ENCODE peak calls at places on chromosomes 13 and 19, in five cellular contexts. One of them, this sample, is unnamed.

GRCh38 chr13:23889598-23890224 is 511 bp upstream of the MIPEP start:
- DNase-seq in H1: no peak
- DNase-seq in aorta: no peak
- DNase-seq in GM23248: peak
- DNase-seq in mucosa of descending colon: no peak
- DNase-seq in this sample: no peak

GRCh38 chr13:76769238-76769859 is 116.9 kb downstream of the KCTD12 start:
- DNase-seq in mucosa of descending colon: no peak
- DNase-seq in GM23248: no peak
- DNase-seq in aorta: no peak
- DNase-seq in H1: no peak
- DNase-seq in this sample: peak

GRCh38 chr13:61664821-61665705 is 249.4 kb upstream of the PCDH20 start:
- DNase-seq in mucosa of descending colon: no peak
- DNase-seq in GM23248: no peak
- DNase-seq in H1: no peak
- DNase-seq in aorta: no peak
- DNase-seq in this sample: peak

GRCh38 chr13:30735025-30735967 is at the start of gene ALOX5AP:
- DNase-seq in aorta: no peak
- DNase-seq in GM23248: no peak
- DNase-seq in H1: no peak
- DNase-seq in mucosa of descending colon: no peak
- DNase-seq in this sample: no peak

GRCh38 chr19:46924874-46925547 is 64.2 kb downstream of the ARHGAP35 start:
- DNase-seq in GM23248: peak
- DNase-seq in H1: no peak
- DNase-seq in aorta: no peak
- DNase-seq in mucosa of descending colon: peak
- DNase-seq in this sample: no peak

GRCh38 chr13:98853791-98854191 is 101.3 kb upstream of the SLC15A1 start:
- DNase-seq in mucosa of descending colon: no peak
- DNase-seq in H1: no peak
- DNase-seq in aorta: no peak
- DNase-seq in GM23248: peak
- DNase-seq in this sample: peak

GRCh38 chr13:100721885-100722512 is 47.4 kb upstream of the TMTC4 start:
- DNase-seq in mucosa of descending colon: no peak
- DNase-seq in H1: peak
- DNase-seq in GM23248: peak
- DNase-seq in aorta: no peak
- DNase-seq in this sample: peak

GRCh38 chr13:77836423-77836822 is 82.2 kb downstream of the EDNRB start:
- DNase-seq in aorta: no peak
- DNase-seq in mucosa of descending colon: no peak
- DNase-seq in GM23248: no peak
- DNase-seq in H1: no peak
- DNase-seq in this sample: no peak

GRCh38 chr13:47215741-47216140 is 318.9 kb upstream of the HTR2A start:
- DNase-seq in mucosa of descending colon: no peak
- DNase-seq in GM23248: peak
- DNase-seq in H1: no peak
- DNase-seq in aorta: no peak
- DNase-seq in this sample: peak

GRCh38 chr13:112101360-112101930 is 34.5 kb downstream of the SOX1 start:
- DNase-seq in H1: no peak
- DNase-seq in aorta: no peak
- DNase-seq in mucosa of descending colon: no peak
- DNase-seq in GM23248: no peak
- DNase-seq in this sample: no peak

GRCh38 chr19:40799558-40800338 is 757 bp downstream of the EGLN2 start:
- DNase-seq in GM23248: peak
- DNase-seq in H1: peak
- DNase-seq in mucosa of descending colon: peak
- DNase-seq in aorta: peak
- DNase-seq in this sample: no peak

GRCh38 chr13:105346141-105346766 is 1189.2 kb downstream of the EFNB2 start:
- DNase-seq in GM23248: peak
- DNase-seq in mucosa of descending colon: no peak
- DNase-seq in H1: no peak
- DNase-seq in aorta: no peak
- DNase-seq in this sample: peak

GRCh38 chr13:83877901-83878300 is 4.4 kb downstream of the SLITRK1 start:
- DNase-seq in aorta: no peak
- DNase-seq in H1: no peak
- DNase-seq in mucosa of descending colon: no peak
- DNase-seq in GM23248: no peak
- DNase-seq in this sample: no peak

GRCh38 chr13:20475927-20476691 is 49.5 kb downstream of the CRYL1 start:
- DNase-seq in GM23248: no peak
- DNase-seq in mucosa of descending colon: no peak
- DNase-seq in aorta: no peak
- DNase-seq in H1: no peak
- DNase-seq in this sample: peak

GRCh38 chr13:112832811-112833210 is 136.2 kb upstream of the MCF2L start:
- DNase-seq in aorta: peak
- DNase-seq in mucosa of descending colon: no peak
- DNase-seq in H1: no peak
- DNase-seq in GM23248: no peak
- DNase-seq in this sample: no peak

GRCh38 chr13:43006893-43007631 is 15.0 kb upstream of the EPSTI1 start:
- DNase-seq in H1: no peak
- DNase-seq in mucosa of descending colon: no peak
- DNase-seq in GM23248: peak
- DNase-seq in aorta: no peak
- DNase-seq in this sample: peak

GRCh38 chr19:5086725-5087439 is 118.0 kb downstream of the KDM4B start:
- DNase-seq in mucosa of descending colon: no peak
- DNase-seq in H1: peak
- DNase-seq in GM23248: no peak
- DNase-seq in aorta: no peak
- DNase-seq in this sample: no peak

GRCh38 chr19:6393982-6394412 is 1.0 kb upstream of the GTF2F1 start:
- DNase-seq in GM23248: no peak
- DNase-seq in H1: no peak
- DNase-seq in aorta: no peak
- DNase-seq in mucosa of descending colon: no peak
- DNase-seq in this sample: no peak

GRCh38 chr19:23118400-23118799 is 1.6 kb downstream of the ZNF730 start:
- DNase-seq in H1: no peak
- DNase-seq in aorta: no peak
- DNase-seq in GM23248: no peak
- DNase-seq in mucosa of descending colon: no peak
- DNase-seq in this sample: no peak

GRCh38 chr13:73131247-73131646 is 72.4 kb downstream of the KLF5 start:
- DNase-seq in mucosa of descending colon: no peak
- DNase-seq in H1: no peak
- DNase-seq in aorta: no peak
- DNase-seq in GM23248: no peak
- DNase-seq in this sample: no peak

GRCh38 chr13:99605417-99606321 is 104.4 kb downstream of the TM9SF2 start:
- DNase-seq in aorta: peak
- DNase-seq in mucosa of descending colon: peak
- DNase-seq in H1: peak
- DNase-seq in GM23248: peak
- DNase-seq in this sample: no peak

GRCh38 chr19:56348289-56348877 is 33.7 kb upstream of the ZSCAN5A start:
- DNase-seq in aorta: no peak
- DNase-seq in H1: peak
- DNase-seq in GM23248: peak
- DNase-seq in mucosa of descending colon: no peak
- DNase-seq in this sample: no peak

GRCh38 chr19:15159251-15159650 is 41.5 kb downstream of the NOTCH3 start:
- DNase-seq in H1: no peak
- DNase-seq in aorta: no peak
- DNase-seq in mucosa of descending colon: no peak
- DNase-seq in GM23248: peak
- DNase-seq in this sample: peak

GRCh38 chr19:57934820-57935665 is at the start of gene ZNF418:
- DNase-seq in mucosa of descending colon: peak
- DNase-seq in H1: peak
- DNase-seq in GM23248: peak
- DNase-seq in aorta: no peak
- DNase-seq in this sample: peak

GRCh38 chr19:18274776-18275356 is 614 bp upstream of the IQCN start:
- DNase-seq in H1: no peak
- DNase-seq in GM23248: peak
- DNase-seq in mucosa of descending colon: peak
- DNase-seq in aorta: peak
- DNase-seq in this sample: peak

GRCh38 chr13:110812111-110812868 is 98.8 kb downstream of the ING1 start:
- DNase-seq in H1: peak
- DNase-seq in GM23248: peak
- DNase-seq in mucosa of descending colon: no peak
- DNase-seq in aorta: no peak
- DNase-seq in this sample: peak

GRCh38 chr19:7521551-7522071 is 813 bp upstream of the MCOLN1 start:
- DNase-seq in mucosa of descending colon: no peak
- DNase-seq in aorta: no peak
- DNase-seq in GM23248: no peak
- DNase-seq in H1: no peak
- DNase-seq in this sample: no peak

GRCh38 chr19:31502536-31503170 is 153.4 kb upstream of the TSHZ3 start:
- DNase-seq in mucosa of descending colon: no peak
- DNase-seq in GM23248: no peak
- DNase-seq in aorta: no peak
- DNase-seq in H1: peak
- DNase-seq in this sample: no peak

GRCh38 chr13:51814825-51815650 is 11.1 kb upstream of the DHRS12 start:
- DNase-seq in mucosa of descending colon: peak
- DNase-seq in GM23248: peak
- DNase-seq in aorta: no peak
- DNase-seq in H1: peak
- DNase-seq in this sample: peak

GRCh38 chr13:25069911-25070310 is 26.0 kb upstream of the PABPC3 start:
- DNase-seq in H1: no peak
- DNase-seq in aorta: no peak
- DNase-seq in GM23248: no peak
- DNase-seq in mucosa of descending colon: no peak
- DNase-seq in this sample: no peak

GRCh38 chr13:109148243-109148642 is 518.8 kb downstream of the MYO16 start:
- DNase-seq in GM23248: peak
- DNase-seq in H1: no peak
- DNase-seq in mucosa of descending colon: no peak
- DNase-seq in aorta: no peak
- DNase-seq in this sample: no peak

GRCh38 chr13:111219306-111219705 is 101.1 kb upstream of the TEX29 start:
- DNase-seq in GM23248: peak
- DNase-seq in H1: no peak
- DNase-seq in aorta: peak
- DNase-seq in mucosa of descending colon: no peak
- DNase-seq in this sample: peak

GRCh38 chr19:14434157-14434501 is 1.0 kb downstream of the PKN1 start:
- DNase-seq in aorta: no peak
- DNase-seq in H1: no peak
- DNase-seq in mucosa of descending colon: no peak
- DNase-seq in GM23248: peak
- DNase-seq in this sample: no peak

GRCh38 chr19:294341-294818 is 3.2 kb upstream of the PLPP2 start:
- DNase-seq in H1: peak
- DNase-seq in mucosa of descending colon: no peak
- DNase-seq in aorta: peak
- DNase-seq in GM23248: peak
- DNase-seq in this sample: no peak
- H3K4me3 ChIP-seq in H1: peak
- H3K4me3 ChIP-seq in mucosa of descending colon: no peak
- H3K4me3 ChIP-seq in aorta: no peak
- H3K4me3 ChIP-seq in GM23248: no peak
- H3K4me3 ChIP-seq in this sample: no peak

DNA sequence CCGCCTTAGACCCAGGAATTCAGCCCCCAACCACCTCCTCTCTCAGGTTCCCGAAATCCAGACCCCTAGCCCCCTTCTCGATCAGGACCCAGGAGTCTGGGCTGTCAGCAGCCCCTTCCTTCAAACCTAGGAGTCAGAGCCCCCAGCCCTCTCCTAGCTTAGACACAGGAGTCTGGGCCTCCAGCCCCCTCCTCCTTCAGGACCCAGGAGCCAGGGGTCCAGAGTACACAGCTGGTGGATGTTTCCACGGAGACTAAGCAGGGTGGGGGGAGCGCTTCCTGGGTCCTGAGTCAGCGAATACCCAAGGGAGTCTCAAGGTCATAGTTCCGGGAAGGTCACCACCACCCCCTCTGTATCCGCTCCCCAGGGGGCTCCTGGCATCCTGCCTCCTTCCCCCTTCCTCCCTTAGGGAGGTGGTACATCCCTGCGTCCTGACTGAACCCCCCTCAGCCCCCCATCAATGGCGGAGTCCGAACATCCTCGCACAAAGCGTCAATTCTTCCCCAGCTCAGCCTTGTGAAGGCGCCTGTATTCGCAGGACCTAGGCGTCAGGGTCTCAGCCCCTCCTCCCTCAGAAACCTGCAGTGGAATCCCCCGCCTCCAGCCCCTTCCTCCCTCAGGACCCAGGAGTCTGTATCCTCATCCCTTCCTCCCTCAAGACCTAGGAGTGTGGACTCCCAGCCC is 4.6 kb downstream of the CADM4 start:
- DNase-seq in H1: peak
- DNase-seq in GM23248: peak
- DNase-seq in mucosa of descending colon: no peak
- DNase-seq in aorta: no peak
- DNase-seq in this sample: no peak
- H3K4me3 ChIP-seq in H1: peak
- H3K4me3 ChIP-seq in GM23248: peak
- H3K4me3 ChIP-seq in mucosa of descending colon: no peak
- H3K4me3 ChIP-seq in aorta: no peak
- H3K4me3 ChIP-seq in this sample: no peak

GRCh38 chr19:49210901-49211451 is 53.4 kb downstream of the TRPM4 start:
- DNase-seq in aorta: no peak
- DNase-seq in mucosa of descending colon: no peak
- DNase-seq in GM23248: no peak
- DNase-seq in H1: no peak
- DNase-seq in this sample: no peak
- H3K4me3 ChIP-seq in aorta: no peak
- H3K4me3 ChIP-seq in mucosa of descending colon: no peak
- H3K4me3 ChIP-seq in GM23248: no peak
- H3K4me3 ChIP-seq in H1: peak
- H3K4me3 ChIP-seq in this sample: peak

GRCh38 chr13:97439196-97439595 is 5.2 kb downstream of the RAP2A start:
- DNase-seq in aorta: no peak
- DNase-seq in H1: no peak
- DNase-seq in GM23248: no peak
- DNase-seq in mucosa of descending colon: no peak
- DNase-seq in this sample: no peak
- H3K4me3 ChIP-seq in aorta: no peak
- H3K4me3 ChIP-seq in H1: no peak
- H3K4me3 ChIP-seq in GM23248: no peak
- H3K4me3 ChIP-seq in mucosa of descending colon: no peak
- H3K4me3 ChIP-seq in this sample: no peak

DNA sequence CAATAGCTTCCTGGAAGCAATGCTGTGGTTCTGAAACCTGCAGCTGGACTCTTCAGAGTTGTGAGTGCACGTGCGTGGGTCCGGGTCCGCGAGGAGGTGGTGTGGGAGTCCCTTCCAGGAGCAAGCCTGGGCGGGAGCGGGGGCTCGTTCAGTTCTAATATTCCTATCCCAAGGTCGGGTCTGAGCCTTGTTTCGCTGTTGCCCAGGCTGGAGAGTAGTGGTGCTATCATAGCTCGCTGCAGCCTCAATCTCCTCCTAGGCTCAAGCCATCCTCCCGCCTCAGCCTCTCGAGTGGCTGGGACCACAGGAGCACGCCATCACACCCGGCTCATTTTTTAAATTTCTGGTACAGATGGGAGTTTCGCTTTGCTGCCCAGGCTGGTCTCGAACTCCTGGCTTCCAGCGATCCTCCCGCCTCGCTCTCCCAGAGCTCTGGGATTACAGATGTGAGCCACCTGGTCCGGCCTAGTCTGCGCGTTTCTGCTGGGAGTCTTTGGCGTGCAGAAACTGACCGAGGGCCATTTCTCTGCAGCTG is 625 bp downstream of the ZFP82 start:
- DNase-seq in H1: peak
- DNase-seq in aorta: no peak
- DNase-seq in mucosa of descending colon: no peak
- DNase-seq in GM23248: no peak
- DNase-seq in this sample: no peak
- H3K4me3 ChIP-seq in H1: peak
- H3K4me3 ChIP-seq in aorta: peak
- H3K4me3 ChIP-seq in mucosa of descending colon: peak
- H3K4me3 ChIP-seq in GM23248: peak
- H3K4me3 ChIP-seq in this sample: peak

This sample was measured in astrocyte of the spinal cord.